ENCODE peak calls at places on chromosomes 7 and 10, in nine cellular contexts. I is activated CD8-positive, alpha-beta memory T cell treated with anti-CD3 and anti-CD28 coated beads, Interleukin-2, amount 10 ng/mL, durations not matched to agents 7 days and 5 days; Q is left cardiac atrium; A is AG08396; H is WTC11; R is HTR-8/SVneo; Y is activated CD4-positive, alpha-beta T cell treated with anti-CD3 and anti-CD28 coated beads, Interleukin-2, amount 50 U/mL, for 48 hours; G is NCI-H1417; D is GM04503. O is an unnamed sample.

GRCh38 chr7:117164578-117164977 is 158.3 kb downstream of the WNT2 start:
- DNase-seq in Y (no peak), I (no peak), G (no peak), H (no peak), R (no peak), A (peak), Q (no peak), D (peak), O (no peak)

GRCh38 chr10:52335665-52336064 is 21.6 kb downstream of the DKK1 start:
- DNase-seq in Y (no peak), R (no peak), Q (no peak), H (no peak), I (no peak), D (no peak), G (no peak), A (no peak), O (no peak)

GRCh38 chr7:29479606-29480200 is 83.9 kb upstream of the PRR15 start:
- DNase-seq in Q (peak), R (no peak), I (no peak), Y (no peak), A (no peak), H (no peak), D (no peak), G (no peak), O (no peak)

GRCh38 chr10:17146888-17147287 is 17.3 kb upstream of the CUBN start:
- DNase-seq in G (no peak), D (no peak), Y (no peak), I (no peak), Q (no peak), A (no peak), H (no peak), R (no peak), O (no peak)

GRCh38 chr7:47571355-47572100 is 10.4 kb downstream of the TNS3 start:
- DNase-seq in A (peak), H (no peak), G (peak), D (peak), R (no peak), Q (peak), Y (no peak), I (no peak), O (no peak)

GRCh38 chr7:39741942-39742623 is 118.7 kb downstream of the RALA start:
- DNase-seq in I (peak), H (peak), A (no peak), Y (peak), G (no peak), Q (no peak), R (no peak), D (no peak), O (peak)

GRCh38 chr7:150963707-150964559 is 14.2 kb downstream of the KCNH2 start:
- DNase-seq in G (peak), D (no peak), Q (no peak), H (no peak), A (no peak), R (no peak), I (no peak), Y (no peak), O (no peak)

GRCh38 chr7:50265968-50266694 is 38.4 kb upstream of the IKZF1 start:
- DNase-seq in A (no peak), D (no peak), Y (no peak), H (no peak), Q (no peak), R (no peak), I (peak), G (no peak), O (no peak)

GRCh38 chr7:80481196-80481884 is 30.5 kb downstream of the GNAT3 start:
- DNase-seq in H (no peak), R (no peak), D (no peak), A (no peak), G (no peak), Y (no peak), I (no peak), Q (no peak), O (no peak)

GRCh38 chr7:98562336-98563182 is 54.5 kb upstream of the NPTX2 start:
- DNase-seq in Q (no peak), A (no peak), R (no peak), Y (no peak), H (no peak), D (no peak), G (peak), I (no peak), O (no peak)

GRCh38 chr7:151244156-151244870 is 4.2 kb downstream of the SMARCD3 start:
- DNase-seq in I (peak), H (peak), R (peak), D (no peak), A (peak), Q (no peak), Y (peak), G (peak), O (peak)

GRCh38 chr7:132743974-132744373 is 167.7 kb upstream of the PLXNA4 start:
- DNase-seq in D (no peak), Q (no peak), G (no peak), H (no peak), Y (no peak), I (no peak), A (no peak), R (no peak), O (no peak)

GRCh38 chr10:89062861-89063260 is 72.3 kb downstream of the FAS start:
- DNase-seq in H (no peak), Q (peak), G (no peak), A (no peak), R (no peak), Y (no peak), I (no peak), D (no peak), O (no peak)

GRCh38 chr7:65927489-65928448 is 54.2 kb downstream of the GUSB start:
- DNase-seq in H (no peak), Y (no peak), I (no peak), D (no peak), A (no peak), G (no peak), R (no peak), Q (no peak), O (no peak)

GRCh38 chr7:157890921-157891401 is 554.2 kb downstream of the DNAJB6 start:
- DNase-seq in D (no peak), Q (no peak), R (no peak), Y (no peak), A (no peak), I (no peak), G (no peak), H (no peak), O (no peak)

GRCh38 chr10:104299031-104299904 is 30.3 kb downstream of the GSTO2 start:
- DNase-seq in Y (no peak), H (no peak), G (no peak), I (no peak), D (no peak), A (peak), Q (peak), R (no peak), O (no peak)

GRCh38 chr10:110445871-110446270 is 51.8 kb upstream of the DUSP5 start:
- DNase-seq in I (no peak), D (no peak), H (no peak), R (no peak), G (no peak), Y (no peak), Q (no peak), A (no peak), O (no peak)

GRCh38 chr7:77238703-77239136 is 39.1 kb upstream of the FGL2 start:
- DNase-seq in Y (no peak), Q (no peak), I (no peak), R (no peak), D (no peak), A (no peak), G (no peak), H (no peak), O (no peak)

GRCh38 chr10:45580781-45581496 is 91.6 kb downstream of the ZFAND4 start:
- DNase-seq in G (no peak), H (no peak), Q (no peak), Y (peak), D (no peak), A (no peak), I (no peak), R (no peak), O (peak)

GRCh38 chr7:25238056-25238745 is 9.9 kb upstream of the NPVF start:
- DNase-seq in A (no peak), Q (no peak), D (no peak), I (no peak), Y (no peak), H (no peak), R (no peak), G (no peak), O (no peak)

GRCh38 chr10:110067960-110068770 is 60.4 kb downstream of the ADD3 start:
- DNase-seq in G (no peak), R (no peak), H (no peak), Y (no peak), A (no peak), I (peak), Q (peak), D (no peak), O (no peak)

GRCh38 chr10:86961481-86962091 is 3.2 kb downstream of the SNCG start:
- DNase-seq in G (no peak), D (no peak), Y (no peak), I (no peak), Q (no peak), A (no peak), H (peak), R (no peak), O (no peak)

GRCh38 chr10:58662314-58662713 is 149.6 kb downstream of the BICC1 start:
- DNase-seq in I (no peak), R (peak), A (peak), G (no peak), Q (no peak), D (peak), Y (no peak), H (no peak), O (no peak)

GRCh38 chr10:93680414-93681047 is 21.9 kb downstream of the FRA10AC1 start:
- DNase-seq in A (peak), H (no peak), I (no peak), G (peak), D (no peak), Y (no peak), Q (no peak), R (peak), O (no peak)

GRCh38 chr7:117216436-117217069 is 106.3 kb downstream of the WNT2 start:
- DNase-seq in I (no peak), G (no peak), Y (no peak), R (no peak), A (no peak), D (no peak), H (no peak), Q (no peak), O (no peak)

GRCh38 chr10:29734980-29735627 is 100.3 kb upstream of the SVIL start:
- DNase-seq in A (peak), Q (peak), G (peak), H (peak), D (no peak), I (peak), R (peak), Y (peak), O (peak)

GRCh38 chr7:151671514-151671913 is 151.8 kb upstream of the RHEB start:
- DNase-seq in I (no peak), Q (peak), R (no peak), Y (no peak), D (no peak), G (no peak), H (no peak), A (no peak), O (no peak)

GRCh38 chr7:22726849-22727792 is at the start of gene IL6:
- DNase-seq in H (peak), A (peak), I (no peak), G (peak), Y (no peak), D (peak), Q (peak), R (peak), O (no peak)

GRCh38 chr10:48600645-48601505 is 4.0 kb downstream of the ARHGAP22 start:
- DNase-seq in Q (no peak), A (no peak), D (no peak), Y (no peak), I (peak), H (no peak), R (no peak), G (peak), O (no peak)

O was measured in effector memory CD8-positive, alpha-beta T cell.